ENCODE peak calls at places on chromosomes 4 and X, in ten cellular contexts. M is GM12891, J is T-helper 9 cell, S is omental fat pad, O is iPS-NIHi11, T is lung, F is RCC 7860, P is iPS DF 19.7, E is H9, H is adipocyte. Z is an unnamed sample.

GRCh38 chr4:80058740-80059139 is 14.3 kb downstream of the ANTXR2 start:
- DNase-seq in E (no peak), S (no peak), H (no peak), T (no peak), O (no peak), P (no peak), M (peak), J (peak), F (peak), Z (no peak)

GRCh38 chrX:153573999-153574398 is 24.9 kb downstream of the CCNQ start:
- DNase-seq in J (no peak), T (no peak), M (peak), H (no peak), F (no peak), S (no peak), P (no peak), O (no peak), E (no peak), Z (no peak)

GRCh38 chr4:112225157-112225556 is 6.4 kb upstream of the AP1AR start:
- DNase-seq in S (no peak), H (no peak), J (no peak), P (no peak), O (no peak), F (no peak), T (no peak), E (no peak), M (no peak), Z (no peak)

GRCh38 chrX:54452920-54453319 is 12.7 kb downstream of the TSR2 start:
- DNase-seq in F (no peak), H (peak), P (no peak), O (peak), M (no peak), E (peak), T (no peak), J (no peak), S (no peak), Z (peak)

GRCh38 chrX:108270739-108271396 is 167.4 kb downstream of the COL4A6 start:
- DNase-seq in F (peak), T (no peak), E (no peak), M (no peak), O (no peak), P (no peak), H (peak), S (no peak), J (no peak), Z (no peak)

GRCh38 chr4:72209600-72209999 is 177.8 kb downstream of the NPFFR2 start:
- DNase-seq in P (no peak), O (peak), M (no peak), S (no peak), T (no peak), F (peak), J (no peak), E (no peak), H (no peak), Z (no peak)

GRCh38 chr4:153156263-153156662 is 48.0 kb upstream of the TRIM2 start:
- DNase-seq in P (no peak), O (peak), S (no peak), E (no peak), M (no peak), T (no peak), J (peak), F (no peak), H (no peak), Z (no peak)

GRCh38 chr4:100935090-100935489 is 412.2 kb downstream of the PPP3CA start:
- DNase-seq in E (no peak), T (no peak), M (no peak), H (no peak), P (no peak), S (no peak), F (no peak), O (no peak), J (no peak), Z (no peak)

GRCh38 chrX:45472968-45473367 is 272.3 kb upstream of the DIPK2B start:
- DNase-seq in F (no peak), S (no peak), O (no peak), T (no peak), M (no peak), H (peak), J (no peak), P (no peak), E (no peak), Z (no peak)

Z was measured in hepatic stellate cell.